ENCODE peak calls at places on chromosome 14, in four cellular contexts. I is PC-3, C is lung, Z is SK-N-MC. B is an unnamed sample.

GRCh38 chr14:60090864-60091519 is 731 bp upstream of the PCNX4 start:
- DNase-seq in Z (no peak), C (peak; percentile 66), I (peak; percentile 84), B (peak; percentile 31)

GRCh38 chr14:22536853-22537338 is 52.1 kb downstream of the DAD1 start:
- DNase-seq in C (peak; percentile 74), I (peak; percentile 98), Z (no peak), B (peak; percentile 48)

GRCh38 chr14:69501362-69501964 is 16.9 kb downstream of the PLEKHD1 start:
- DNase-seq in Z (no peak), I (no peak), C (no peak), B (no peak)

GRCh38 chr14:104112609-104113571 is 25.5 kb upstream of the KIF26A start:
- DNase-seq in I (no peak), C (no peak), Z (no peak), B (no peak)

GRCh38 chr14:65356327-65356836 is 56.1 kb upstream of the FUT8 start:
- DNase-seq in C (no peak), Z (no peak), I (peak; percentile 100), B (no peak)

GRCh38 chr14:95228240-95228639 is 70.9 kb upstream of the DICER1 start:
- DNase-seq in I (no peak), Z (no peak), C (no peak), B (no peak)

GRCh38 chr14:63432228-63432627 is 110.9 kb downstream of the PPP2R5E start:
- DNase-seq in I (no peak), Z (no peak), C (no peak), B (no peak)

GRCh38 chr14:34013714-34014055 is 62.8 kb upstream of the EGLN3 start:
- DNase-seq in Z (no peak), I (no peak), C (no peak), B (no peak)

GRCh38 chr14:33990790-33991189 is 39.9 kb upstream of the EGLN3 start:
- DNase-seq in Z (no peak), I (no peak), C (no peak), B (no peak)

GRCh38 chr14:71165121-71165574 is 257.9 kb downstream of the PCNX1 start:
- DNase-seq in C (no peak), Z (no peak), I (no peak), B (peak; percentile 82)

GRCh38 chr14:48373993-48374392 is 698.6 kb upstream of the MDGA2 start:
- DNase-seq in Z (no peak), C (no peak), I (no peak), B (no peak)

GRCh38 chr14:53634793-53635192 is 321.8 kb downstream of the BMP4 start:
- DNase-seq in Z (no peak), I (no peak), C (no peak), B (no peak)

GRCh38 chr14:20294636-20295035 is 11.1 kb downstream of the TTC5 start:
- DNase-seq in C (no peak), I (peak; percentile 83), Z (no peak), B (no peak)

DNA sequence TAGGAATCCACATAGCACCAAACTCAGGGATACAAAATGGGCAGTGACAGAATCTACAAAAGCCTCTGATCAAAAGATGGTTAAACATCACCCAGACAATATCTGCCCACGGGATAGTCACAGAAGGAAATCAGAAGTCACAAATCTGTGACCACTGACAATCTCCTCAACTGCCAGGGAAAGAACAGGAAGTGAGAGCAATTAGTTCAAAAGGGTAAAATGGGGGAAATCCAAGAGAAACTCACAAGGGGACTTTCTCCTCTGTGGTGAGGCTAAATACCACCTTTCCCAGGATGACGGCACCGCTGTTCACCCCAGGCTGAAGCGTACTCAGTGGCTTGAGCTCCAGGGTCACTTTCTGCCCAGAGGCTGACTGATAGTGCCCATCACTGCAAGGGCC is 10.7 kb downstream of the TTC5 start:
- DNase-seq in Z (no peak), C (no peak), I (peak; percentile 40), B (no peak)
- H3K27ac ChIP-seq in Z (no peak overlapping the region), C (no peak overlapping the region), I (peak overlapping the region; percentile 86), B (no peak overlapping the region)

DNA sequence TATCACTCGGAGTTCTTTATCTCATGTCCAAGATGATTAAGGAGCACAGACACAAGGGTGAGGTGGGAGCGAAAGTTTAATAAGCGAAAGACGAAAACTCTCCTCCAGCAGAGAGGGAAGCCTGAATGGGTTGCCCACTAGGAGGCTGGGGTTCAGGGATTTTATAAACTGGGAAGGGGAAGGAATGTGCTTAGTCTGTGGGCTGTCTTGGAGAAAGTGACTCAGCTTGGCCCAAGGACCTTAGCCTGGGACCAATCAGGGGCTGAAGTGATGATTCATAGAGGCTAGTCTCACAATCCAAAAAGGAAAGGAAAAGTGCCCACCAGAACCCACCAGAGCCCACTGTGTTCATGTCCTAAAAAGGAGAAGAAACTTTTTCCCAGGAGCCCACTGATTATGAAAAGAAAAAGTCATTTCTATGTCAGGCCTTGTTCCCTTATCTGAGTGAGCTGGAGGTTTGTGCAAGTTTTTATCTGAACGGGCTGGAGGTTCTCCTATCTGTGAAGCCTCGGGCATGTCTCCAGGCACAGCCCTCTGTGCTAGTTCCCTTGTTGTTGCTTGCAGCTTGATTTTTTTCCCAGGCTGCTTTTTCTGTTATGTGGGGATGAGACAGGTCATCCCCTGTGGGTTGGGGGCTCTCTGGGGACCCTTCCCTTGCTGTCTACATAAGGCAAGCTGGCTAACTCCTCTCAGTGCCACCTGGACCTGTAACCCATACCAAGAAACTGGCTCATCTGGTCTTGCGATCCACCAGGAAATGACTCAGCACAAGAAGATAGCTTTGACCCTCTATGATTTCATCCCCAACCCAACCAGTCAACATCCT is 8.3 kb upstream of the GOLGA5 start:
- DNase-seq in C (no peak), I (peak; percentile 53), Z (no peak), B (no peak)
- H3K4me3 ChIP-seq in C (no peak overlapping the region), I (no peak overlapping the region), Z (no peak overlapping the region), B (no peak overlapping the region)

GRCh38 chr14:90418053-90418452 is 21.2 kb downstream of the CALM1 start:
- DNase-seq in I (no peak), Z (no peak), C (no peak), B (no peak)
- H3K27ac ChIP-seq in I (no peak overlapping the region), Z (no peak overlapping the region), C (no peak overlapping the region), B (no peak overlapping the region)

GRCh38 chr14:80792756-80793155 is 148.8 kb downstream of the CEP128 start:
- DNase-seq in C (no peak), Z (no peak), I (no peak), B (no peak)

GRCh38 chr14:80798878-80799277 is 142.7 kb downstream of the CEP128 start:
- DNase-seq in C (no peak), Z (no peak), I (no peak), B (no peak)

DNA sequence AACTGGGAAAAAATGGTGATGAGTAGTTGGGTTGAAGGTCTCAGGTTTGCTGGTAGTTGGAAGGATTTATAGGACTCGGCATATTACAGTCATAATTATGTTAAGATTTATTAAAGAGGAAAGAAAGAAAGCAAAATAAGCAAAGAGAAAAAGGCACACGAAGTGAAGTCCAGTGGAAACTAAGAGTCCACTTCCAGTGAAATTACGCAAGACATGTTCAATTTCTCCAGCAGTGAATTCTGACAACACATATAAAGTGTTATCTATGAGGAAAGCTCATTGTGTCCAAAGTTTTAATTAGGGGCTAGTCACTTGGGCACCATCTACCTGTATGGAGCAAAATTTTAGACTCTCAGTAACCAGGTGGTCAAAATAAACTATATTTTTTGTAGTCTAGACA is 143.3 kb downstream of the CEP128 start:
- DNase-seq in I (no peak), Z (no peak), C (no peak), B (no peak)
- H3K4me3 ChIP-seq in I (no peak overlapping the region), Z (no peak overlapping the region), C (no peak overlapping the region), B (no peak overlapping the region)

GRCh38 chr14:35222324-35222723 is 69.9 kb upstream of the PSMA6 start:
- DNase-seq in C (no peak), I (no peak), Z (no peak), B (no peak)
- H3K27ac ChIP-seq in C (no peak overlapping the region), I (no peak overlapping the region), Z (no peak overlapping the region), B (no peak overlapping the region)

GRCh38 chr14:74763803-74764531 is 851 bp downstream of the YLPM1 start:
- DNase-seq in Z (no peak), C (no peak), I (peak; percentile 59), B (peak; percentile 10)

GRCh38 chr14:74762917-74763802 is at the start of gene YLPM1:
- DNase-seq in I (peak; percentile 98), C (peak; percentile 93), Z (peak; percentile 96), B (peak; percentile 94)

GRCh38 chr14:74771409-74771808 is 8.3 kb downstream of the YLPM1 start:
- DNase-seq in Z (no peak), I (no peak), C (no peak), B (no peak)

GRCh38 chr14:74765721-74766120 is 2.6 kb downstream of the YLPM1 start:
- DNase-seq in Z (no peak), C (no peak), I (no peak), B (no peak)
- H3K4me3 ChIP-seq in Z (peak overlapping the region; percentile 86), C (no peak overlapping the region), I (peak overlapping the region; percentile 90), B (no peak overlapping the region)

B was measured in transverse colon.